ENCODE peak calls at places on chromosomes 13 and 19, in four cellular contexts. One of them, this sample, is unnamed.

GRCh38 chr19:14363203-14364097 is 17.8 kb upstream of the ADGRE5 start:
- DNase-seq in cardiac muscle cell: peak; percentile 52
- DNase-seq in activated naive CD4-positive, alpha-beta T cell treated with Interleukin-2 at 50 U/mL for 16 hours: peak; percentile 63
- DNase-seq in effector memory CD4-positive, alpha-beta T cell: no peak
- DNase-seq in this sample: peak; percentile 51

GRCh38 chr13:59373341-59373740 is 790.4 kb downstream of the DIAPH3 start:
- DNase-seq in cardiac muscle cell: peak; percentile 52
- DNase-seq in activated naive CD4-positive, alpha-beta T cell treated with Interleukin-2 at 50 U/mL for 16 hours: no peak
- DNase-seq in effector memory CD4-positive, alpha-beta T cell: no peak
- DNase-seq in this sample: no peak

GRCh38 chr19:42634409-42635232 is 39.9 kb upstream of the CEACAM8 start:
- DNase-seq in cardiac muscle cell: no peak
- DNase-seq in activated naive CD4-positive, alpha-beta T cell treated with Interleukin-2 at 50 U/mL for 16 hours: peak; percentile 29
- DNase-seq in effector memory CD4-positive, alpha-beta T cell: no peak
- DNase-seq in this sample: peak; percentile 3

GRCh38 chr19:388691-389090 is 20.3 kb downstream of the C2CD4C start:
- DNase-seq in cardiac muscle cell: no peak
- DNase-seq in activated naive CD4-positive, alpha-beta T cell treated with Interleukin-2 at 50 U/mL for 16 hours: no peak
- DNase-seq in effector memory CD4-positive, alpha-beta T cell: no peak
- DNase-seq in this sample: no peak

GRCh38 chr13:78787189-78787588 is 128.2 kb upstream of the OBI1 start:
- DNase-seq in cardiac muscle cell: no peak
- DNase-seq in activated naive CD4-positive, alpha-beta T cell treated with Interleukin-2 at 50 U/mL for 16 hours: no peak
- DNase-seq in effector memory CD4-positive, alpha-beta T cell: no peak
- DNase-seq in this sample: no peak

GRCh38 chr13:71290963-71291937 is 575.8 kb downstream of the DACH1 start:
- DNase-seq in cardiac muscle cell: no peak
- DNase-seq in activated naive CD4-positive, alpha-beta T cell treated with Interleukin-2 at 50 U/mL for 16 hours: peak; percentile 29
- DNase-seq in effector memory CD4-positive, alpha-beta T cell: peak; percentile 49
- DNase-seq in this sample: peak; percentile 85

GRCh38 chr13:80082396-80083096 is 258.4 kb downstream of the SPRY2 start:
- DNase-seq in cardiac muscle cell: no peak
- DNase-seq in activated naive CD4-positive, alpha-beta T cell treated with Interleukin-2 at 50 U/mL for 16 hours: no peak
- DNase-seq in effector memory CD4-positive, alpha-beta T cell: no peak
- DNase-seq in this sample: no peak

GRCh38 chr13:34078334-34078999 is 260.5 kb downstream of the RFC3 start:
- DNase-seq in cardiac muscle cell: no peak
- DNase-seq in activated naive CD4-positive, alpha-beta T cell treated with Interleukin-2 at 50 U/mL for 16 hours: no peak
- DNase-seq in effector memory CD4-positive, alpha-beta T cell: no peak
- DNase-seq in this sample: no peak

GRCh38 chr13:79709526-79709925 is 228.6 kb downstream of the NDFIP2 start:
- DNase-seq in cardiac muscle cell: no peak
- DNase-seq in activated naive CD4-positive, alpha-beta T cell treated with Interleukin-2 at 50 U/mL for 16 hours: no peak
- DNase-seq in effector memory CD4-positive, alpha-beta T cell: no peak
- DNase-seq in this sample: no peak

GRCh38 chr13:100666124-100666523 is 8.5 kb downstream of the TMTC4 start:
- DNase-seq in cardiac muscle cell: no peak
- DNase-seq in activated naive CD4-positive, alpha-beta T cell treated with Interleukin-2 at 50 U/mL for 16 hours: no peak
- DNase-seq in effector memory CD4-positive, alpha-beta T cell: no peak
- DNase-seq in this sample: no peak

GRCh38 chr19:51352783-51353360 is 10.9 kb upstream of the VSIG10L start:
- DNase-seq in cardiac muscle cell: no peak
- DNase-seq in activated naive CD4-positive, alpha-beta T cell treated with Interleukin-2 at 50 U/mL for 16 hours: no peak
- DNase-seq in effector memory CD4-positive, alpha-beta T cell: no peak
- DNase-seq in this sample: no peak

GRCh38 chr13:24618219-24618955 is 61.8 kb upstream of the ATP12A start:
- DNase-seq in cardiac muscle cell: no peak
- DNase-seq in activated naive CD4-positive, alpha-beta T cell treated with Interleukin-2 at 50 U/mL for 16 hours: peak; percentile 58
- DNase-seq in effector memory CD4-positive, alpha-beta T cell: peak; percentile 48
- DNase-seq in this sample: peak; percentile 68

GRCh38 chr19:40502647-40503046 is 35.8 kb downstream of the SPTBN4 start:
- DNase-seq in cardiac muscle cell: no peak
- DNase-seq in activated naive CD4-positive, alpha-beta T cell treated with Interleukin-2 at 50 U/mL for 16 hours: no peak
- DNase-seq in effector memory CD4-positive, alpha-beta T cell: no peak
- DNase-seq in this sample: peak; percentile 65

GRCh38 chr19:34595683-34596082 is 81.3 kb downstream of the SCGB2B2 start:
- DNase-seq in cardiac muscle cell: no peak
- DNase-seq in activated naive CD4-positive, alpha-beta T cell treated with Interleukin-2 at 50 U/mL for 16 hours: no peak
- DNase-seq in effector memory CD4-positive, alpha-beta T cell: no peak
- DNase-seq in this sample: no peak

GRCh38 chr19:43414554-43414953 is at the start of gene TEX101:
- DNase-seq in cardiac muscle cell: no peak
- DNase-seq in activated naive CD4-positive, alpha-beta T cell treated with Interleukin-2 at 50 U/mL for 16 hours: no peak
- DNase-seq in effector memory CD4-positive, alpha-beta T cell: no peak
- DNase-seq in this sample: no peak

GRCh38 chr19:53868892-53869804 is 1.5 kb downstream of the MYADM start:
- DNase-seq in cardiac muscle cell: peak; percentile 95
- DNase-seq in activated naive CD4-positive, alpha-beta T cell treated with Interleukin-2 at 50 U/mL for 16 hours: peak; percentile 83
- DNase-seq in effector memory CD4-positive, alpha-beta T cell: peak; percentile 93
- DNase-seq in this sample: peak; percentile 77

GRCh38 chr19:13024126-13024957 is 29.1 kb downstream of the NFIX start:
- DNase-seq in cardiac muscle cell: no peak
- DNase-seq in activated naive CD4-positive, alpha-beta T cell treated with Interleukin-2 at 50 U/mL for 16 hours: no peak
- DNase-seq in effector memory CD4-positive, alpha-beta T cell: no peak
- DNase-seq in this sample: no peak

GRCh38 chr19:46579286-46579944 is 21.7 kb upstream of the CALM3 start:
- DNase-seq in cardiac muscle cell: peak; percentile 9
- DNase-seq in activated naive CD4-positive, alpha-beta T cell treated with Interleukin-2 at 50 U/mL for 16 hours: peak; percentile 66
- DNase-seq in effector memory CD4-positive, alpha-beta T cell: no peak
- DNase-seq in this sample: no peak

This sample was measured in small intestine.